ENCODE peak calls at places on chromosome 14, in four cellular contexts. L, C, O and A are unnamed samples.

GRCh38 chr14:54589076-54589475 is 22.1 kb downstream of the SAMD4A start:
- DNase-seq in C (no peak), L (no peak), O (peak), A (no peak)

GRCh38 chr14:49303952-49304516 is 282.1 kb downstream of the RPS29 start:
- DNase-seq in L (no peak), C (no peak), O (peak), A (no peak)

GRCh38 chr14:31864937-31865855 is 211.9 kb upstream of the ARHGAP5 start:
- DNase-seq in L (no peak), O (no peak), C (no peak), A (no peak)

GRCh38 chr14:64196668-64197411 is 97.3 kb downstream of the ESR2 start:
- DNase-seq in O (peak), C (peak), L (no peak), A (no peak)

GRCh38 chr14:100899841-100900771 is 3.4 kb downstream of the RTL1 start:
- DNase-seq in O (peak), L (no peak), C (no peak), A (no peak)

GRCh38 chr14:64807588-64807987 is 72.1 kb downstream of the SPTB start:
- DNase-seq in C (no peak), L (no peak), O (no peak), A (no peak)

GRCh38 chr14:20934148-20934762 is 21.0 kb upstream of the RNASE2 start:
- DNase-seq in C (no peak), L (peak), O (peak), A (peak)

GRCh38 chr14:44438936-44439335 is 68.1 kb downstream of the FSCB start:
- DNase-seq in C (no peak), L (no peak), O (peak), A (no peak)

GRCh38 chr14:71439247-71439646 is 493.0 kb upstream of the RGS6 start:
- DNase-seq in O (no peak), L (no peak), C (no peak), A (no peak)

GRCh38 chr14:101590062-101590461 is 28.8 kb downstream of the DIO3 start:
- DNase-seq in L (no peak), C (no peak), O (no peak), A (no peak)

GRCh38 chr14:85578925-85579324 is 49.0 kb downstream of the FLRT2 start:
- DNase-seq in C (no peak), O (no peak), L (no peak), A (no peak)

GRCh38 chr14:104433401-104434213 is 146.0 kb upstream of the C14orf180 start:
- DNase-seq in O (no peak), L (no peak), C (no peak), A (no peak)

GRCh38 chr14:29216316-29216715 is 449.7 kb downstream of the FOXG1 start:
- DNase-seq in L (no peak), C (no peak), O (no peak), A (no peak)

GRCh38 chr14:65173973-65174693 is 71.8 kb upstream of the MAX start:
- DNase-seq in O (no peak), C (no peak), L (no peak), A (no peak)

GRCh38 chr14:39015964-39016577 is 87.0 kb downstream of the SEC23A start:
- DNase-seq in O (peak), C (no peak), L (no peak), A (no peak)

GRCh38 chr14:33465952-33466700 is 484.7 kb downstream of the EGLN3 start:
- DNase-seq in O (peak), L (no peak), C (no peak), A (no peak)

GRCh38 chr14:30914812-30915211 is 40.5 kb downstream of the COCH start:
- DNase-seq in L (no peak), O (no peak), C (no peak), A (no peak)

GRCh38 chr14:73526036-73526984 is 10.6 kb upstream of the ACOT1 start:
- DNase-seq in O (no peak), L (no peak), C (no peak), A (no peak)

GRCh38 chr14:103542545-103543088 is 13.6 kb downstream of the TRMT61A start:
- DNase-seq in L (no peak), O (no peak), C (peak), A (no peak)

GRCh38 chr14:35342160-35343010 is 50.2 kb downstream of the PSMA6 start:
- DNase-seq in L (no peak), O (no peak), C (no peak), A (no peak)

GRCh38 chr14:93114713-93115068 is 1.0 kb downstream of the ITPK1 start:
- DNase-seq in L (peak), C (peak), O (no peak), A (no peak)

GRCh38 chr14:88879016-88879415 is 54.6 kb downstream of the TTC8 start:
- DNase-seq in O (peak), L (no peak), C (no peak), A (no peak)

GRCh38 chr14:25231006-25231405 is 181.1 kb upstream of the STXBP6 start:
- DNase-seq in L (no peak), O (no peak), C (no peak), A (no peak)

GRCh38 chr14:70237710-70238109 is 49.0 kb upstream of the SLC8A3 start:
- DNase-seq in L (no peak), O (no peak), C (no peak), A (no peak)

GRCh38 chr14:77086017-77086727 is 11.9 kb upstream of the CIPC start:
- DNase-seq in C (no peak), O (peak), L (peak), A (peak)

GRCh38 chr14:63134801-63135200 is 69.4 kb upstream of the RHOJ start:
- DNase-seq in L (no peak), C (no peak), O (peak), A (no peak)

GRCh38 chr14:30681752-30682355 is 59.7 kb downstream of the SCFD1 start:
- DNase-seq in L (no peak), O (peak), C (no peak), A (no peak)

GRCh38 chr14:75101491-75101890 is 25.4 kb downstream of the NEK9 start:
- DNase-seq in O (no peak), L (no peak), C (no peak), A (no peak)

GRCh38 chr14:104289485-104289884 is 151.1 kb downstream of the KIF26A start:
- DNase-seq in O (no peak), C (no peak), L (no peak), A (no peak)

GRCh38 chr14:99232406-99233214 is 39.4 kb downstream of the BCL11B start:
- DNase-seq in L (no peak), O (no peak), C (no peak), A (no peak)

GRCh38 chr14:69657961-69658360 is 46.6 kb downstream of the SUSD6 start:
- DNase-seq in O (no peak), C (no peak), L (no peak), A (no peak)

GRCh38 chr14:93952829-93953228 is 23.5 kb downstream of the ASB2 start:
- DNase-seq in O (no peak), C (no peak), L (no peak), A (no peak)

GRCh38 chr14:64788706-64789105 is 84.5 kb downstream of the PLEKHG3 start:
- DNase-seq in L (no peak), C (no peak), O (peak), A (no peak)